ENCODE peak calls at places on chromosomes 16 and 17, in ten cellular contexts. T is H7; O is T-helper 9 cell; U is B cell; V is T-helper 17 cell; P is activated naive CD4-positive, alpha-beta T cell treated with anti-CD3 and anti-CD28 coated beads for 36 hours; S is AG04450; Z is H1; I is EL; X is heart left ventricle. B is an unnamed sample.
A peak's percentile ranks its signal among the peaks of the same experiment; 100 is the strongest.

GRCh38 chr16:351804-352520 is 561 bp downstream of the AXIN1 start:
- DNase-seq in T (peak; percentile 79), S (no peak), V (peak; percentile 44), U (peak; percentile 61), I (peak; percentile 28), Z (no peak), P (no peak), O (peak; percentile 39), X (peak; percentile 46), B (peak; percentile 40)

GRCh38 chr17:5110816-5111215 is 862 bp downstream of the ZNF232 start:
- DNase-seq in O (no peak), X (no peak), S (no peak), V (no peak), P (peak; percentile 36), Z (no peak), U (peak; percentile 35), I (no peak), T (no peak), B (no peak)

GRCh38 chr17:50063516-50064252 is 7.8 kb downstream of the ITGA3 start:
- DNase-seq in U (no peak), T (no peak), S (no peak), X (no peak), P (no peak), I (peak; percentile 72), O (no peak), V (no peak), Z (no peak), B (no peak)

GRCh38 chr16:87933140-87933495 is 3.2 kb downstream of the CA5A start:
- DNase-seq in U (no peak), I (no peak), P (no peak), S (no peak), X (no peak), V (no peak), O (no peak), T (no peak), Z (no peak), B (no peak)

GRCh38 chr16:8798174-8798527 is 512 bp downstream of the PMM2 start:
- DNase-seq in P (peak; percentile 24), I (no peak), T (no peak), O (no peak), Z (no peak), S (no peak), X (no peak), V (peak; percentile 9), U (no peak), B (no peak)

GRCh38 chr17:46811978-46812583 is 6.4 kb downstream of the WNT3 start:
- DNase-seq in P (no peak), I (peak; percentile 73), V (no peak), U (no peak), Z (no peak), X (no peak), O (no peak), S (peak; percentile 3), T (peak; percentile 60), B (no peak)

GRCh38 chr17:47851764-47852112 is 775 bp upstream of the SP6 start:
- DNase-seq in T (peak; percentile 76), X (no peak), U (no peak), I (no peak), V (no peak), O (no peak), S (no peak), P (no peak), Z (no peak), B (no peak)

GRCh38 chr16:27449434-27450188 is 47.6 kb downstream of the IL21R start:
- DNase-seq in U (peak; percentile 91), O (peak; percentile 71), X (no peak), P (peak; percentile 92), I (no peak), S (no peak), T (peak; percentile 62), V (peak; percentile 72), Z (no peak), B (peak; percentile 84)

GRCh38 chr17:42120161-42121065 is 754 bp downstream of the KAT2A start:
- DNase-seq in O (no peak), Z (no peak), P (no peak), T (peak; percentile 97), X (no peak), S (no peak), V (no peak), I (peak; percentile 35), U (no peak), B (no peak)

GRCh38 chr17:50798424-50799344 is 31.4 kb upstream of the ANKRD40CL start:
- DNase-seq in S (no peak), V (no peak), U (no peak), Z (no peak), T (peak; percentile 46), I (no peak), X (no peak), P (no peak), O (no peak), B (no peak)

GRCh38 chr17:34386343-34386924 is 23.4 kb upstream of the CCL1 start:
- DNase-seq in X (no peak), P (no peak), S (no peak), O (no peak), V (no peak), Z (no peak), I (no peak), T (no peak), U (no peak), B (no peak)

GRCh38 chr17:71505200-71505599 is 615.6 kb upstream of the SOX9 start:
- DNase-seq in Z (no peak), I (peak; percentile 60), P (no peak), X (no peak), T (no peak), V (no peak), O (no peak), S (peak; percentile 41), U (no peak), B (no peak)

GRCh38 chr17:13743906-13744305 is 142.2 kb upstream of the HS3ST3A1 start:
- DNase-seq in T (no peak), S (no peak), P (no peak), O (no peak), V (no peak), Z (no peak), X (no peak), I (no peak), U (no peak), B (no peak)

GRCh38 chr17:44209786-44210341 is 9.6 kb downstream of the UBTF start:
- DNase-seq in V (no peak), X (no peak), I (no peak), P (peak; percentile 89), U (no peak), T (no peak), S (no peak), Z (no peak), O (no peak), B (no peak)

GRCh38 chr16:22373662-22374310 is 633 bp downstream of the CDR2 start:
- DNase-seq in P (peak; percentile 45), U (peak; percentile 57), S (no peak), X (peak; percentile 38), V (peak; percentile 33), T (peak; percentile 55), Z (no peak), O (peak; percentile 31), I (peak; percentile 40), B (peak; percentile 17)

GRCh38 chr16:55508271-55508921 is 476 bp upstream of the LPCAT2 start:
- DNase-seq in I (no peak), V (no peak), Z (no peak), T (no peak), P (no peak), X (no peak), O (no peak), S (no peak), U (no peak), B (no peak)

GRCh38 chr17:50467114-50467854 is 1.4 kb downstream of the CHAD start:
- DNase-seq in U (no peak), T (peak; percentile 63), I (no peak), X (no peak), S (no peak), Z (no peak), O (no peak), P (no peak), V (no peak), B (no peak)

GRCh38 chr17:8488931-8489330 is 53.2 kb downstream of the NDEL1 start:
- DNase-seq in O (no peak), I (peak; percentile 95), V (no peak), X (peak; percentile 52), U (no peak), T (peak; percentile 32), Z (no peak), S (peak; percentile 90), P (no peak), B (no peak)

GRCh38 chr17:77400445-77400870 is 259.7 kb downstream of the SEC14L1 start:
- DNase-seq in V (peak; percentile 60), Z (no peak), O (peak; percentile 69), T (peak; percentile 90), I (peak; percentile 37), X (peak; percentile 67), S (no peak), P (peak; percentile 92), U (peak; percentile 81), B (peak; percentile 53)

GRCh38 chr16:85181091-85181738 is 68.9 kb upstream of the CIBAR2 start:
- DNase-seq in U (no peak), V (no peak), X (no peak), I (no peak), P (no peak), Z (no peak), T (no peak), S (no peak), O (no peak), B (no peak)

GRCh38 chr16:6297666-6298435 is 1034.8 kb upstream of the RBFOX1 start:
- DNase-seq in T (no peak), Z (peak; percentile 39), I (no peak), U (no peak), S (no peak), V (no peak), X (no peak), O (no peak), P (no peak), B (no peak)

GRCh38 chr16:22948603-22949368 is 134.8 kb downstream of the HS3ST2 start:
- DNase-seq in U (peak; percentile 80), V (no peak), O (peak; percentile 17), Z (peak; percentile 56), I (peak; percentile 54), S (peak; percentile 2), T (peak; percentile 84), X (peak; percentile 58), P (peak; percentile 89), B (no peak)

GRCh38 chr17:10149573-10150399 is 48.6 kb downstream of the GAS7 start:
- DNase-seq in T (no peak), V (no peak), X (no peak), I (peak; percentile 83), U (peak; percentile 57), S (no peak), Z (no peak), O (no peak), P (no peak), B (no peak)

GRCh38 chr16:11167581-11167980 is 88.4 kb downstream of the SOCS1 start:
- DNase-seq in T (no peak), V (no peak), Z (no peak), O (no peak), X (no peak), U (no peak), I (no peak), S (no peak), P (no peak), B (no peak)

GRCh38 chr17:63349478-63350000 is 96.6 kb downstream of the CYB561 start:
- DNase-seq in P (no peak), I (peak; percentile 88), T (no peak), V (no peak), Z (no peak), X (no peak), S (no peak), O (no peak), U (no peak), B (no peak)

GRCh38 chr17:14803781-14804180 is 461.3 kb downstream of the PMP22 start:
- DNase-seq in U (no peak), X (no peak), I (no peak), Z (no peak), P (no peak), O (no peak), T (no peak), S (no peak), V (no peak), B (no peak)

GRCh38 chr17:77687921-77688320 is 270.6 kb upstream of the TNRC6C start:
- DNase-seq in P (no peak), T (no peak), U (no peak), O (no peak), S (no peak), X (no peak), I (no peak), Z (no peak), V (no peak), B (no peak)

GRCh38 chr17:4080686-4081085 is 62.1 kb downstream of the ZZEF1 start:
- DNase-seq in U (no peak), T (no peak), Z (no peak), I (no peak), S (no peak), V (no peak), P (no peak), O (no peak), X (no peak), B (no peak)

B was measured in T-helper 22 cell.